ENCODE peak calls at places on chromosomes 7 and 10, in seven cellular contexts. D, V, J, U, X, O and B are unnamed samples.

GRCh38 chr10:102710604-102711003 is 3.6 kb downstream of the ARL3 start:
- DNase-seq in D (no peak), V (no peak), J (peak), U (no peak), X (no peak), O (peak), B (no peak)

GRCh38 chr7:117097860-117098259 is 144.6 kb downstream of the ST7 start:
- DNase-seq in D (peak), V (no peak), J (no peak), U (no peak), X (peak), O (no peak), B (no peak)

GRCh38 chr10:71635251-71635866 is 84.2 kb downstream of the C10orf105 start:
- DNase-seq in D (no peak), V (no peak), J (no peak), U (no peak), X (no peak), O (no peak), B (no peak)

GRCh38 chr7:66319373-66319979 is 114.3 kb downstream of the TPST1 start:
- DNase-seq in D (no peak), V (no peak), J (no peak), U (no peak), X (no peak), O (no peak), B (no peak)

GRCh38 chr7:120473352-120473751 is 200.4 kb downstream of the KCND2 start:
- DNase-seq in D (no peak), V (no peak), J (no peak), U (no peak), X (no peak), O (no peak), B (no peak)

GRCh38 chr7:131747625-131748024 is 191.2 kb upstream of the PODXL start:
- DNase-seq in D (no peak), V (no peak), J (no peak), U (no peak), X (peak), O (no peak), B (no peak)

GRCh38 chr7:77327067-77327931 is 88.8 kb downstream of the GSAP start:
- DNase-seq in D (no peak), V (no peak), J (peak), U (peak), X (peak), O (no peak), B (no peak)

GRCh38 chr7:92665926-92666325 is 75.7 kb upstream of the FAM133B start:
- DNase-seq in D (no peak), V (no peak), J (no peak), U (no peak), X (no peak), O (no peak), B (no peak)

GRCh38 chr10:63537511-63537910 is 16.3 kb downstream of the REEP3 start:
- DNase-seq in D (no peak), V (no peak), J (no peak), U (no peak), X (no peak), O (no peak), B (no peak)

GRCh38 chr7:5634107-5634950 is 147.1 kb downstream of the RNF216 start:
- DNase-seq in D (no peak), V (peak), J (peak), U (peak), X (no peak), O (peak), B (no peak)

GRCh38 chr10:30185916-30186315 is 126.5 kb upstream of the JCAD start:
- DNase-seq in D (no peak), V (no peak), J (peak), U (no peak), X (no peak), O (peak), B (no peak)

GRCh38 chr10:12130237-12130872 is 878 bp downstream of the SEC61A2 start:
- DNase-seq in D (peak), V (no peak), J (peak), U (no peak), X (no peak), O (peak), B (no peak)

GRCh38 chr10:14244147-14244546 is 86.6 kb downstream of the FRMD4A start:
- DNase-seq in D (no peak), V (no peak), J (peak), U (no peak), X (no peak), O (no peak), B (no peak)

GRCh38 chr7:13032524-13032923 is 345.1 kb downstream of the ARL4A start:
- DNase-seq in D (no peak), V (no peak), J (no peak), U (no peak), X (no peak), O (no peak), B (no peak)

GRCh38 chr7:147707926-147708325 is 882.6 kb upstream of the C7orf33 start:
- DNase-seq in D (no peak), V (no peak), J (no peak), U (no peak), X (no peak), O (no peak), B (no peak)

GRCh38 chr10:49384268-49384953 is 11.5 kb downstream of the DRGX start:
- DNase-seq in D (no peak), V (no peak), J (no peak), U (no peak), X (no peak), O (no peak), B (no peak)

GRCh38 chr10:970311-971149 is 17.7 kb upstream of the GTPBP4 start:
- DNase-seq in D (peak), V (no peak), J (peak), U (peak), X (peak), O (no peak), B (no peak)

GRCh38 chr10:43120948-43121290 is 17.3 kb upstream of the CSGALNACT2 start:
- DNase-seq in D (no peak), V (no peak), J (peak), U (peak), X (no peak), O (no peak), B (no peak)

GRCh38 chr10:28217848-28218247 is 85.0 kb downstream of the MPP7 start:
- DNase-seq in D (no peak), V (no peak), J (peak), U (no peak), X (no peak), O (peak), B (no peak)

GRCh38 chr10:44393051-44393630 is 8.2 kb upstream of the CXCL12 start:
- DNase-seq in D (no peak), V (no peak), J (peak), U (peak), X (no peak), O (no peak), B (no peak)

GRCh38 chr10:117578999-117579590 is 36.5 kb downstream of the EMX2 start:
- DNase-seq in D (no peak), V (no peak), J (no peak), U (peak), X (no peak), O (no peak), B (no peak)

GRCh38 chr7:12827219-12827821 is 139.9 kb downstream of the ARL4A start:
- DNase-seq in D (no peak), V (no peak), J (no peak), U (no peak), X (no peak), O (no peak), B (no peak)

GRCh38 chr7:6306471-6306870 is 34.0 kb upstream of the CYTH3 start:
- DNase-seq in D (no peak), V (no peak), J (peak), U (no peak), X (peak), O (no peak), B (no peak)

GRCh38 chr7:38153515-38153914 is 24.5 kb upstream of the STARD3NL start:
- DNase-seq in D (no peak), V (no peak), J (no peak), U (no peak), X (no peak), O (no peak), B (no peak)

GRCh38 chr10:132967540-132967939 is 25.2 kb upstream of the CFAP46 start:
- DNase-seq in D (peak), V (no peak), J (no peak), U (no peak), X (no peak), O (no peak), B (no peak)

GRCh38 chr10:132641966-132642731 is 104.6 kb downstream of the INPP5A start:
- DNase-seq in D (no peak), V (no peak), J (no peak), U (peak), X (no peak), O (no peak), B (peak)

GRCh38 chr10:61486738-61487396 is 33.7 kb upstream of the TMEM26 start:
- DNase-seq in D (no peak), V (no peak), J (peak), U (no peak), X (peak), O (no peak), B (no peak)

GRCh38 chr7:150323682-150324365 is 479 bp upstream of the ACTR3C start:
- DNase-seq in D (no peak), V (no peak), J (no peak), U (no peak), X (peak), O (no peak), B (no peak)

GRCh38 chr7:123712619-123713018 is 36.2 kb downstream of the WASL start:
- DNase-seq in D (no peak), V (no peak), J (peak), U (no peak), X (no peak), O (peak), B (no peak)

GRCh38 chr10:112332509-112333228 is 41.2 kb upstream of the ACSL5 start:
- DNase-seq in D (no peak), V (no peak), J (no peak), U (peak), X (no peak), O (no peak), B (no peak)

GRCh38 chr7:11951909-11952308 is 119.9 kb upstream of the THSD7A start:
- DNase-seq in D (no peak), V (no peak), J (no peak), U (no peak), X (no peak), O (no peak), B (no peak)

GRCh38 chr7:105097619-105098018 is 83.6 kb downstream of the KMT2E start:
- DNase-seq in D (peak), V (no peak), J (peak), U (no peak), X (peak), O (no peak), B (no peak)

GRCh38 chr10:101060951-101061813 is 607 bp upstream of the KAZALD1 start:
- DNase-seq in D (no peak), V (peak), J (peak), U (peak), X (peak), O (no peak), B (peak)

GRCh38 chr7:150948791-150949251 is 29.3 kb downstream of the KCNH2 start:
- DNase-seq in D (no peak), V (no peak), J (no peak), U (peak), X (no peak), O (no peak), B (peak)

GRCh38 chr7:459584-460373 is 59.9 kb downstream of the PDGFA start:
- DNase-seq in D (no peak), V (no peak), J (no peak), U (peak), X (no peak), O (no peak), B (no peak)

GRCh38 chr7:129906700-129907099 is 46.1 kb downstream of the UBE2H start:
- DNase-seq in D (no peak), V (no peak), J (peak), U (no peak), X (no peak), O (no peak), B (no peak)

GRCh38 chr7:106317971-106318370 is 33.2 kb upstream of the NAMPT start:
- DNase-seq in D (no peak), V (no peak), J (peak), U (no peak), X (no peak), O (no peak), B (no peak)